ENCODE peak calls at places on chromosomes 2 and 18, in nine cellular contexts. M is upper lobe of right lung, D is heart left ventricle, E is A549, J is IMR-90, N is fibroblast of lung, U is MM.1S, T is stomach, S is transverse colon. Z is an unnamed sample.

GRCh38 chr2:161631855-161632391 is 7.7 kb downstream of the SLC4A10 start:
- DNase-seq in S (no peak), N (no peak), M (no peak), U (no peak), J (no peak), D (no peak), T (no peak), E (no peak), Z (no peak)

GRCh38 chr18:11108956-11109355 is 40.4 kb downstream of the PIEZO2 start:
- DNase-seq in N (no peak), U (no peak), T (no peak), S (no peak), J (no peak), D (no peak), E (no peak), M (no peak), Z (no peak)

GRCh38 chr2:232372231-232373208 is 6.0 kb upstream of the ALPP start:
- DNase-seq in T (no peak), S (no peak), J (peak; percentile 52), D (no peak), U (no peak), M (peak; percentile 22), N (peak; percentile 17), E (no peak), Z (no peak)

GRCh38 chr2:134177351-134177931 is 76.4 kb upstream of the MGAT5 start:
- DNase-seq in J (peak; percentile 27), U (no peak), T (peak; percentile 54), M (no peak), S (no peak), E (no peak), D (no peak), N (peak; percentile 35), Z (no peak)

GRCh38 chr2:199456383-199457146 is 1.2 kb downstream of the SATB2 start:
- DNase-seq in M (no peak), N (no peak), U (no peak), S (no peak), E (peak; percentile 10), J (no peak), T (no peak), D (no peak), Z (no peak)

GRCh38 chr2:230000118-230000841 is 68.4 kb downstream of the SLC16A14 start:
- DNase-seq in U (no peak), D (no peak), T (no peak), N (no peak), J (no peak), E (no peak), M (no peak), S (no peak), Z (no peak)

GRCh38 chr2:112768432-112768831 is 4.0 kb upstream of the CKAP2L start:
- DNase-seq in U (no peak), S (no peak), T (no peak), D (no peak), J (peak; percentile 24), M (no peak), E (no peak), N (peak; percentile 29), Z (no peak)

GRCh38 chr2:60565472-60565871 is 12.0 kb upstream of the BCL11A start:
- DNase-seq in S (peak; percentile 39), N (peak; percentile 31), M (no peak), U (peak; percentile 62), J (peak; percentile 28), D (peak; percentile 33), T (no peak), E (no peak), Z (no peak)

GRCh38 chr2:30664761-30665358 is 142.4 kb downstream of the CAPN13 start:
- DNase-seq in N (peak; percentile 95), T (no peak), S (no peak), J (peak; percentile 97), M (no peak), E (peak; percentile 74), U (no peak), D (no peak), Z (no peak)

GRCh38 chr2:221943078-221943810 is 355.6 kb downstream of the PAX3 start:
- DNase-seq in M (no peak), T (peak; percentile 64), E (no peak), S (peak; percentile 51), N (peak; percentile 83), U (no peak), D (peak; percentile 61), J (peak; percentile 1), Z (no peak)

GRCh38 chr2:66897181-66897580 is 462.3 kb downstream of the MEIS1 start:
- DNase-seq in J (peak; percentile 65), D (no peak), N (peak; percentile 42), S (no peak), T (no peak), E (no peak), U (no peak), M (no peak), Z (no peak)

GRCh38 chr2:226475650-226476049 is 324.0 kb downstream of the IRS1 start:
- DNase-seq in N (peak; percentile 68), M (no peak), S (no peak), E (peak; percentile 6), T (no peak), D (no peak), U (no peak), J (peak; percentile 78), Z (no peak)

DNA sequence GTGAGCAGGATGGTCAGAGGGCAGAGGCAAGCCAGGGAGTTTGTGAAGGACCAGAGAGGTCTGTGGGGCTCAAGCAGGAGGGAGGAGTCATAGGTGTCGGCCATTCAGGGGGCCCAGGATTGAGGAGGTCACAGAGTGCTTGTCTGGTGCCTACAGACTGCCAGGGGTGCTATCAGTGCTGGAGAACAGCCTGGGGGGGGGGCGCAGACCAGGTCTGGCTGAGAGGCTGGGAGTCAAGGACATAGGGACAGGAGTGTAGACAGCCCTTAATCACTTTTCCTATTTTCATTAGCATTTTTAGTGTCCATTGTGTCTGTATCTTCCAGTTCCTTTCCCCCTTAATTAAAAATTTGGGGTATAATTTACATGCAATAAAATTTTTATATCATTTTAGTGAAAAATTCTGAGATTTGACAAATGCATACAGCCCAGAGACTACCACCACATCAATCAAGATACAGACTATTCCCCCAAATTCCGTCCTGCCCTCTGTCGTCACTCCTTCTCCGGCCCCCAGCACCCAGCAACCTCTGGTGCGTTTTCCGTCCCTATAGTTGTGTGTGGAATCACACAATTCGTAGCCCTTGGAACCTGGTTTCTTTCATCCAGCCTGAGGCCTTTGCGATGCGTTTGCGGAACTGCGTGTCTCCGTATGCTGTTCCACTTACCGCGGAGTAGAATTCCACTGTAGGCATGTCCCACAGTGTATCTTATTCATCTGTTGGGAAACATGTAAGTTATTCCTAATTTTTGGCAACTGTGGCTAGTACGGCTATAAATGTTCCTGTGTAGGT is 6.2 kb downstream of the ZAP70 start:
- DNase-seq in J (no peak), M (no peak), E (no peak), D (no peak), S (no peak), T (no peak), U (no peak), N (no peak), Z (no peak)
- H3K4me3 ChIP-seq in J (no peak overlapping the region), M (no peak overlapping the region), E (no peak overlapping the region), D (no peak overlapping the region), S (no peak overlapping the region), T (no peak overlapping the region), U (no peak overlapping the region), N (no peak overlapping the region), Z (peak overlapping the region; percentile 68)

DNA sequence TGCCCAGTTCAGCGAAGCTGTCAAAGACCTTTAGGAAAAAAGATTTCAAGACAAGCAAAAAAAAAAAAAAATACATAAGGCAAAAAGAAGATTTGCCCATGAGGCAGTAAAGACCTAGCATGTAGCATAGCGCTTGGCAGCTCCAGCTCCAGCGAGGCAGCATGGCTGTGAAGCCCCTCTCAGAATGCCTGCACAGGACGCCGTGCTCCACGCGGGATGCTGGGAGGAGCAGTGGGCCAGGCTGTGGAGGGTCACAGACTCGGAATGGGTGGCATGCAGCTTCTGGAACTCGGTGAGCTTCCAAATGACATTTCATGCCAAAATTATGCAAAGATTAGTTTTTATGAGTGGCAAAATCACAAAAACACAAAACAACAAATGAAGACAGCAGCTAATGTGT is 267.3 kb downstream of the ZNF516 start:
- DNase-seq in T (no peak), D (no peak), S (no peak), N (no peak), U (no peak), M (no peak), J (no peak), E (no peak), Z (no peak)
- H3K4me1 ChIP-seq in T (no peaks in the 10 kb centered on the region), D (no peaks in the 10 kb centered on the region), S (no peaks in the 10 kb centered on the region), N (no peaks in the 10 kb centered on the region), U (no peaks in the 10 kb centered on the region), M (no peaks in the 10 kb centered on the region), J (no peaks in the 10 kb centered on the region), E (no peaks in the 10 kb centered on the region), Z (no peaks in the 10 kb centered on the region)

DNA sequence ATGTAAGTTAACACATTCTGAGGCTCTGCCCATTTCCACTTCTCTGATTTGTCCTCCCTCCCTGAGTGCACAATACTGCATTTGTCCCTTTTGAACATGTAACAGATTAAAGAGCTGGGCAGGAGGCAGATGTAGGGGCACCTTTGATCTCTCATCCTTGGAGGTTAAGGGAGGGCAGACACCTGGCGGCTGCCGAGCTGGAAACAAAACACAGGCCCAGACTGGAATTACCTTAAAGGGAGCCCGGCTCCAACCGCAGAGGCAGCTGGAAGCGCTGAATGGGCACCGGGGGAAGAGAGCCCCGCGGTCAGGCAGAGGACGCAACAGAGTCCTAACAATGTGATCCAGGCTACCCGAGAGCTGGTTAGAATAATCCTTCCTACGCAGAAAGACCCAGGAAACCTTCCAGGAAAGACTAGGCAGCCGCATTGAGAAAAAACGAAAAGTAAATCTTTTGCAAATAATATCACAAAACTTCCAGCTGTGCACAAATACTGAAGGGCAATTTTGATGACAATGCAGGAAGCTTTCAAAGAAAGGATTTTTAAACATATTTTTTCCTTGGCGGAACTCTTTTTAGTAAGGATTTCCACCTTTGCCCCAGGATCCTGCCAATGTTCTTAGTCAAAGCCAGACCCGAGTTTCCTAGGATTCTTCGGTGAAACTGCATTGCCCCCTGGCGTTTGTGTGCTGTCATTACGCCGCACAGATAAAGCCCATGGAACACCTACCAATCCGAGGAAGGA is 216.0 kb downstream of the TGIF1 start:
- DNase-seq in S (peak; percentile 88), U (peak; percentile 66), J (peak; percentile 91), E (peak; percentile 65), N (peak; percentile 93), M (peak; percentile 81), T (peak; percentile 86), D (peak; percentile 74), Z (peak; percentile 48)
- H3K4me3 ChIP-seq in S (peak overlapping the region; percentile 11), U (no peak overlapping the region), J (no peak overlapping the region), E (peak overlapping the region; percentile 14), N (no peak overlapping the region), M (peak overlapping the region; percentile 14), T (peak overlapping the region; percentile 14), D (no peak overlapping the region), Z (no peak overlapping the region)

GRCh38 chr2:42098571-42099430 is 51.0 kb downstream of the PKDCC start:
- DNase-seq in M (peak; percentile 71), E (no peak), T (no peak), S (no peak), N (no peak), J (no peak), D (peak; percentile 46), U (no peak), Z (no peak)

GRCh38 chr2:42095923-42096408 is 48.1 kb downstream of the PKDCC start:
- DNase-seq in E (peak; percentile 49), U (peak; percentile 81), J (peak; percentile 83), N (peak; percentile 88), S (peak; percentile 86), D (peak; percentile 79), M (peak; percentile 80), T (peak; percentile 90), Z (peak; percentile 63)

GRCh38 chr2:42099431-42100173 is 51.8 kb downstream of the PKDCC start:
- DNase-seq in T (no peak), S (no peak), J (no peak), N (no peak), E (no peak), U (peak; percentile 60), M (no peak), D (no peak), Z (no peak)

GRCh38 chr2:42094114-42094513 is 46.3 kb downstream of the PKDCC start:
- DNase-seq in T (no peak), N (no peak), U (no peak), E (no peak), S (no peak), J (no peak), M (no peak), D (no peak), Z (no peak)

GRCh38 chr2:42096869-42097591 is 49.2 kb downstream of the PKDCC start:
- DNase-seq in T (no peak), M (no peak), E (no peak), J (no peak), S (no peak), U (peak; percentile 57), D (no peak), N (no peak), Z (no peak)
- H3K4me1 ChIP-seq in T (peaks cover 48% of the 10 kb centered on the region), M (peaks cover 32% of the 10 kb centered on the region), E (peaks cover 30% of the 10 kb centered on the region), J (peaks cover 23% of the 10 kb centered on the region), S (peaks cover 12% of the 10 kb centered on the region), U (peaks cover 54% of the 10 kb centered on the region), D (peaks cover 8% of the 10 kb centered on the region), N (peaks cover 12% of the 10 kb centered on the region), Z (peaks cover 46% of the 10 kb centered on the region)

Z was measured in naive thymus-derived CD4-positive, alpha-beta T cell.